ENCODE peak calls at places on chromosomes 2 and 18, in ten cellular contexts. O is colonic mucosa, K is fibroblast of the aortic adventitia, N is neural crest cell, D is esophagus squamous epithelium, F is endodermal cell, J is pancreas, L is natural killer cell, G is epithelial cell of esophagus, V is AG04450. C is an unnamed sample.

GRCh38 chr2:120702061-120702460 is 33.6 kb upstream of the GLI2 start:
- DNase-seq in D (no peak), V (no peak), L (no peak), O (no peak), G (no peak), N (no peak), K (no peak), J (no peak), F (peak; percentile 59), C (no peak)

GRCh38 chr2:28642796-28643195 is 108.8 kb upstream of the PPP1CB start:
- DNase-seq in L (no peak), N (no peak), V (no peak), F (no peak), G (no peak), K (no peak), O (no peak), D (no peak), J (no peak), C (no peak)

GRCh38 chr2:109440507-109441156 is 173.1 kb downstream of the SEPTIN10 start:
- DNase-seq in J (no peak), K (no peak), L (no peak), O (no peak), G (no peak), F (peak; percentile 28), V (no peak), N (no peak), D (no peak), C (no peak)

GRCh38 chr2:215696998-215697397 is 261.1 kb upstream of the FN1 start:
- DNase-seq in V (no peak), K (no peak), L (no peak), J (no peak), G (no peak), N (no peak), D (no peak), F (no peak), O (no peak), C (no peak)

GRCh38 chr2:106579750-106580197 is 92.6 kb downstream of the CD8B2 start:
- DNase-seq in D (no peak), G (no peak), V (no peak), J (no peak), F (no peak), O (no peak), N (no peak), K (no peak), L (no peak), C (no peak)

GRCh38 chr18:48866028-48866733 is 84.6 kb downstream of the SMAD7 start:
- DNase-seq in L (no peak), F (no peak), V (peak; percentile 77), D (no peak), G (peak; percentile 41), J (peak; percentile 93), O (peak; percentile 49), K (peak; percentile 68), N (no peak), C (no peak)

GRCh38 chr2:146927080-146927714 is 917.6 kb upstream of the ACVR2A start:
- DNase-seq in N (peak; percentile 53), L (no peak), F (peak; percentile 90), G (peak; percentile 65), J (no peak), V (no peak), O (peak; percentile 40), K (peak; percentile 90), D (no peak), C (no peak)

GRCh38 chr18:46283895-46284295 is 179.7 kb downstream of the HAUS1 start:
- DNase-seq in L (no peak), F (peak; percentile 92), V (no peak), G (no peak), N (no peak), D (no peak), O (no peak), K (no peak), J (no peak), C (no peak)

DNA sequence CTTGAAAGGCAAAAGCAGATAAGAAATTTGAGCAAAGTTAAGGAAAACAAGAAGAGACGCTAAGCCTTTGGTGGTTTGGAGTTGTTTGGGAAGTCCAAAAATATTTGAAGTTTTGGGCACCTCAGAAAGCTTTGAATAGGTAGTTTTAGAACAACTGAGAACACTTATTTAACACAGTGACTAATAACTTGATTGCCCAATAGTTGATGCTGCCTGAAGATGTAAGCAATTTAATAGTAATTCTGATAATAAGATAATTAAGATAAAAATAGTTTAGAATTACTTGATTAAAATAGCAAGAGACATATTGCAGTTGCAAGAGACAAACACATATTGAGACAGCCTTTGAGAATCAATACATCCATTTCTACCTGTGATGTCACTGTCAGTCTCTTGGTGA is 16.5 kb upstream of the COL3A1 start:
- DNase-seq in D (no peak), G (peak; percentile 39), N (no peak), J (no peak), K (no peak), L (no peak), O (no peak), V (no peak), F (no peak), C (no peak)
- TF ChIP-seq CTCF in D (no peak), G (no peak), N (no peak), J (no peak), K (no peak), L (no peak), O (no peak), V (no peak), F (no peak), C (no peak)

GRCh38 chr2:238518828-238519186 is 92.1 kb downstream of the ASB1 start:
- DNase-seq in D (no peak), G (no peak), L (no peak), N (no peak), F (no peak), K (no peak), J (no peak), O (no peak), V (no peak), C (no peak)

GRCh38 chr2:238517209-238517608 is 90.5 kb downstream of the ASB1 start:
- DNase-seq in N (no peak), F (no peak), V (no peak), K (no peak), O (no peak), J (no peak), L (no peak), G (no peak), D (no peak), C (no peak)

GRCh38 chr2:238520359-238520886 is 93.7 kb downstream of the ASB1 start:
- DNase-seq in F (no peak), N (no peak), J (no peak), K (no peak), L (no peak), O (no peak), D (no peak), G (no peak), V (no peak), C (no peak)

GRCh38 chr2:238521002-238521401 is 94.3 kb downstream of the ASB1 start:
- DNase-seq in G (no peak), F (no peak), V (no peak), O (no peak), D (no peak), K (no peak), N (no peak), J (no peak), L (no peak), C (no peak)

DNA sequence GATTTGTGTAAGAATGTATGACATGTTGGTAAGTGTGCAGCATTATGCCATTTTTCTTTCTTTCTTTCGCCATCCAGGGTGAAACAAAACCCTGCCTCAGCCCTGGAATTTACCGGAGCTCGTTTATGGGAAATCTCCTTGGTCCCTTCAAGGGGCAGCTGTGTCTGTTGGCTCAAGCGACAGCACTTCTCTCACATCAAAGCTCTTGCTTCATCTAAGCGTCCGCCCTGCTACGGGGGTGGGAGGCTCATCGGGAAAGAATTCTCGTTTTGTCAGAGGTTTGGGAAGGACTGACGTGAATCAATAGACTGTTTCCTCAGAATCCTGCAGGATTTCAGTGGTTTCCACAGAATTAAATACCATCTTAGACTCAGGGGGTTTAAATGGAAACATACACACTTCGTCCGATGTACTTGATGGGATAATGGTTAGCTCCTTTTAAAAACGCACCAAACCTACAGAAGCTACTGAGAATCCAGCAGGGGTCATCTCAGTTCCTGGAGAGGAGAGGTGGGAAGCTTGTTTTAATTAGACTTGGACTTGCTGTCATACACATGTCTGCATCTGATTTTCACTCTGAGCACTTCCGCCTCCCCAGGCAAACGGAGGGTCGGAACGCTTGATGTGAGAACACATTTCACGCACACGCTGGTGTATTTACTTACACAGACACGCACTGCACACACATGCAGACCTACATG is 91.5 kb downstream of the ASB1 start:
- DNase-seq in K (peak; percentile 35), L (no peak), G (no peak), O (no peak), N (no peak), D (no peak), V (no peak), F (no peak), J (no peak), C (no peak)
- TF ChIP-seq CTCF in K (no peak), L (no peak), G (no peak), O (no peak), N (no peak), D (no peak), V (no peak), F (no peak), J (no peak), C (no peak)

GRCh38 chr2:869894-870293 is 80.8 kb upstream of the SNTG2 start:
- DNase-seq in O (no peak), G (no peak), L (no peak), J (no peak), F (peak; percentile 13), D (no peak), K (no peak), V (no peak), N (no peak), C (no peak)

GRCh38 chr2:867296-867695 is 83.4 kb upstream of the SNTG2 start:
- DNase-seq in N (no peak), O (no peak), F (peak; percentile 38), K (no peak), J (no peak), G (no peak), D (no peak), V (no peak), L (no peak), C (no peak)

GRCh38 chr2:870426-870825 is 80.2 kb upstream of the SNTG2 start:
- DNase-seq in F (peak; percentile 21), V (no peak), J (no peak), G (no peak), O (no peak), N (no peak), K (no peak), L (no peak), D (no peak), C (no peak)

GRCh38 chr2:871175-871727 is 79.4 kb upstream of the SNTG2 start:
- DNase-seq in V (no peak), N (no peak), D (no peak), J (no peak), F (peak; percentile 20), L (no peak), O (no peak), G (no peak), K (no peak), C (no peak)

DNA sequence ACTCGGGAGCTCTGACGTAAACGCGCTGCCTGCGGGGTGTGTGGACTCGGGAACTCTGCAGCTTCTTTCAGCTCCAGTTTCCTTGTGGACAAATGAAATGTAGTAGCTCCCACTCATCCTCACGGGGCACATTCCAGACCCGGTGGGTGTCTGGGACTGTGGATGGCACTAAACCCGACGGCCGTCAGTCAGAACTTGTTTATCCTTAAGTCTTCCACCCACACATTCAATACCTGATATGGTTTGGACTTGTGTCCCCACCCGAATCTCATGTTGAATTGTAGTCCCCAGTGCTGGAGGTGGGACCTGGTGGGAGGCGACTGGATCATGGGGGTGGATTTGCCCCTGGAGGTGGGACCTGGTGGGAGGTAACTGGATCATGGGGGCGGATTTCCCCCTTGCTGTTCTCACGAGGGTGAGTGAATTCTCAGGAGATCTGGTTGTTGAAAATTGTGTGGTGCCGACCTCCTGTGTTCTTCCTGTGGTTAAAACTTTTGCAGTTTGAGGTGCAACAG is 81.2 kb upstream of the SNTG2 start:
- DNase-seq in K (no peak), J (no peak), F (peak; percentile 22), V (no peak), O (no peak), N (no peak), G (no peak), D (no peak), L (no peak), C (no peak)
- TF ChIP-seq CTCF in K (no peak), J (no peak), F (no peak), V (no peak), O (no peak), N (no peak), G (no peak), D (no peak), L (no peak), C (no peak)

DNA sequence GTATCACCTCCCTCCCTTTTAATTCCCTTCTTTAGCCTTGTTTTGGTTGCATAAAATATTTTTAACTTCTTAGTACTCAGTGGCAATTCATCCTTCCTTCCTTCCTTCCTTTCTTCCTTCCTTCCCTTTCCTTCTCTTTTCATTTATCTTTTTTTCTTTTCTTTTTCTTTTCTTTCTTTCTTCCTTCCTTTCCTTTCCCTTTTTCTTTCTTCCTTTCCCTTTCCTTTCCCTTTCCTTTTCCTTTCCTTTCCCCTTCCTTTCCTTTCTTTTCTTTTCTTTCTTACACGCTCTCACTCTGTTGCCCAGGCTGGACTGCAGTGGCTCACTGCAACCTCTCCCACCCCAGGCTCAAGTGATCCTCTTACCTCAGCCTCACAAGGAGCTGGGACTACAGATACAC is 160.2 kb downstream of the GREB1L start:
- DNase-seq in V (no peak), G (no peak), L (no peak), F (no peak), D (no peak), K (no peak), O (no peak), N (no peak), J (no peak), C (no peak)
- TF ChIP-seq CTCF in V (no peak), G (no peak), L (no peak), F (no peak), D (no peak), K (no peak), O (no peak), N (no peak), J (no peak), C (no peak)